ENCODE peak calls at places on chromosomes 1 and 21, in four cellular contexts. J is MM.1S, X is endothelial cell, S is natural killer cell. D is an unnamed sample.

GRCh38 chr1:31782766-31783410 is 18.7 kb upstream of the ADGRB2 start:
- DNase-seq in J (no peak), X (no peak), S (no peak), D (no peak)

GRCh38 chr1:65072845-65073244 is 75.2 kb upstream of the AK4 start:
- DNase-seq in J (no peak), X (no peak), S (no peak), D (no peak)

GRCh38 chr21:39379986-39380891 is 31.4 kb upstream of the HMGN1 start:
- DNase-seq in J (peak; percentile 97), X (peak; percentile 93), S (peak; percentile 80), D (peak; percentile 89)

GRCh38 chr1:99674665-99675064 is 28.8 kb downstream of the PALMD start:
- DNase-seq in J (no peak), X (no peak), S (no peak), D (no peak)

GRCh38 chr1:183592733-183593132 is 2.5 kb upstream of the NCF2 start:
- DNase-seq in J (no peak), X (no peak), S (no peak), D (no peak)

GRCh38 chr1:89454845-89455521 is 69.6 kb upstream of the LRRC8B start:
- DNase-seq in J (peak; percentile 63), X (peak; percentile 46), S (peak; percentile 33), D (no peak)

GRCh38 chr1:3352084-3352951 is 102.1 kb upstream of the ARHGEF16 start:
- DNase-seq in J (no peak), X (no peak), S (no peak), D (peak; percentile 81)

GRCh38 chr21:34822209-34822608 is 153.4 kb downstream of the CLIC6 start:
- DNase-seq in J (no peak), X (no peak), S (no peak), D (no peak)

GRCh38 chr1:1217621-1218523 is 3.9 kb upstream of the TNFRSF4 start:
- DNase-seq in J (no peak), X (no peak), S (no peak), D (no peak)

GRCh38 chr1:219902951-219903350 is 25.4 kb downstream of the SLC30A10 start:
- DNase-seq in J (no peak), X (no peak), S (no peak), D (no peak)

GRCh38 chr1:193458628-193459027 is 272.2 kb upstream of the B3GALT2 start:
- DNase-seq in J (no peak), X (no peak), S (no peak), D (no peak)

GRCh38 chr1:95916616-95917015 is 682.6 kb downstream of the RWDD3 start:
- DNase-seq in J (no peak), X (no peak), S (no peak), D (no peak)

GRCh38 chr1:233097546-233098254 is 147.3 kb downstream of the NTPCR start:
- DNase-seq in J (no peak), X (no peak), S (no peak), D (no peak)

GRCh38 chr1:196403803-196404690 is 204.2 kb downstream of the KCNT2 start:
- DNase-seq in J (no peak), X (no peak), S (no peak), D (no peak)

GRCh38 chr1:16430598-16430997 is 6.6 kb downstream of the SPATA21 start:
- DNase-seq in J (no peak), X (no peak), S (no peak), D (no peak)

GRCh38 chr1:7752512-7753417 is 18.3 kb upstream of the VAMP3 start:
- DNase-seq in J (peak; percentile 51), X (peak; percentile 67), S (no peak), D (no peak)

GRCh38 chr1:116987256-116987555 is 14.4 kb upstream of the CD101 start:
- DNase-seq in J (no peak), X (no peak), S (peak; percentile 25), D (no peak)

GRCh38 chr1:201307239-201307638 is 23.9 kb downstream of the PKP1 start:
- DNase-seq in J (no peak), X (no peak), S (no peak), D (no peak)

GRCh38 chr1:115413621-115414020 is 75.6 kb upstream of the NGF start:
- DNase-seq in J (no peak), X (no peak), S (no peak), D (no peak)

GRCh38 chr1:99680258-99680657 is 34.3 kb downstream of the PALMD start:
- DNase-seq in J (no peak), X (no peak), S (no peak), D (no peak)

GRCh38 chr1:1630191-1630964 is 1.6 kb upstream of the MMP23B start:
- DNase-seq in J (peak; percentile 93), X (peak; percentile 71), S (peak; percentile 96), D (peak; percentile 73)

GRCh38 chr1:2204384-2205190 is 10.0 kb upstream of the FAAP20 start:
- DNase-seq in J (no peak), X (peak; percentile 84), S (no peak), D (peak; percentile 82)

GRCh38 chr1:49036700-49037099 is 260.0 kb upstream of the BEND5 start:
- DNase-seq in J (no peak), X (peak; percentile 11), S (no peak), D (no peak)

GRCh38 chr1:179744401-179745130 is 1.5 kb downstream of the FAM163A start:
- DNase-seq in J (no peak), X (no peak), S (no peak), D (no peak)

GRCh38 chr1:75501565-75501964 is 109.3 kb downstream of the SLC44A5 start:
- DNase-seq in J (no peak), X (no peak), S (no peak), D (no peak)

GRCh38 chr1:206676499-206676898 is 8.2 kb upstream of the MAPKAPK2 start:
- DNase-seq in J (peak; percentile 57), X (no peak), S (no peak), D (no peak)

GRCh38 chr1:217718873-217719272 is 87.7 kb downstream of the SPATA17 start:
- DNase-seq in J (no peak), X (no peak), S (no peak), D (no peak)

GRCh38 chr1:114024049-114024448 is 44.8 kb downstream of the OLFML3 start:
- DNase-seq in J (no peak), X (no peak), S (no peak), D (no peak)

GRCh38 chr1:17874665-17875064 is 119.5 kb downstream of the ACTL8 start:
- DNase-seq in J (no peak), X (no peak), S (no peak), D (no peak)

GRCh38 chr1:41432481-41433280 is 51.8 kb downstream of the EDN2 start:
- DNase-seq in J (peak; percentile 69), X (peak; percentile 93), S (peak; percentile 80), D (peak; percentile 87)

GRCh38 chr1:232481091-232481490 is 148.8 kb downstream of the SIPA1L2 start:
- DNase-seq in J (no peak), X (no peak), S (no peak), D (no peak)

GRCh38 chr1:201397675-201398074 is 1.4 kb downstream of the LAD1 start:
- DNase-seq in J (no peak), X (no peak), S (no peak), D (no peak)

GRCh38 chr1:153985341-153985912 is 712 bp downstream of the RAB13 start:
- DNase-seq in J (no peak), X (no peak), S (no peak), D (no peak)

GRCh38 chr1:200931776-200932175 is 37.1 kb downstream of the INAVA start:
- DNase-seq in J (no peak), X (no peak), S (no peak), D (no peak)

GRCh38 chr1:36874271-36875017 is 159.9 kb downstream of the GRIK3 start:
- DNase-seq in J (no peak), X (no peak), S (no peak), D (peak; percentile 51)

GRCh38 chr1:52288286-52288685 is 77.7 kb downstream of the CC2D1B start:
- DNase-seq in J (no peak), X (no peak), S (no peak), D (no peak)

GRCh38 chr1:199723557-199723956 is 304.0 kb upstream of the NR5A2 start:
- DNase-seq in J (no peak), X (no peak), S (no peak), D (no peak)

GRCh38 chr1:113780363-113781146 is 21.3 kb upstream of the PHTF1 start:
- DNase-seq in J (peak; percentile 57), X (no peak), S (no peak), D (no peak)

DNA sequence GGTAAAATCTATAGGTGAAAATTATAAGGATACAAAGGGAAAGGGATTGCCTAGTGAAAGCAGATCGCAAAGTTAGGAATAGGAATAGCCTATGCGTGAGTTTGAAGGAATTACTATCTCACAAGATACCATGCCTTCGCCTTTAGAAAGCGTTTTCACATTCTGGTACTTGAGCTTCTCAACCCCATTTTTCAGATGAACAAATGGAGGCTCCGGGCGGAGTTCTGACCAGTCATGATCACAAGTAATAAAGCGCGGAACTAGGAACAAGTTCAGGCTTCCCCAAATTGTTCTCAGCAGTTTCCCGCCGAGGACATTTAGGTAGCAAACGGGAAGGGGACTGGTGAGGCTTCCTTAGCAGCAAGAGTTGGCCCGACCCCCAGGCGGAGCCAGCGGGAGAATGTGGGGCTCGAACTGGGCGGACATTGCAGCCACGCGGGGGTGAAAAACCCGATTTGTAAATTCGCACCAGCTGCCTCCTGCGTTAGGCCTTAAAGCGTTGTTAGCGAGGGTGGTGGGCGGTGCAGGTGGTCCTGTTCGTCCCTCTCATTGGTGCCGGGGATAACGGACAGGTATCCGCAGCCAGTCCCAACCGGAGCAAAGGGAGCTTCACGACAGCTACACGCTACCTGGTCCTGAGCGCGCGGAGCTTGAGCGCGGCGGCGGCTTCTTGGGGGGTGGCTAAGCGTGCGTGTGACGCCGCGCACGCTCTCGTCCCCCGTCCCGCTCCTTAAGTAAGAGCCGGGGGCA is 15.4 kb downstream of the SEMA6C start:
- DNase-seq in J (no peak), X (peak; percentile 74), S (peak; percentile 63), D (peak; percentile 86)
- TF ChIP-seq CTCF in J (no peak), X (no peak), S (no peak), D (no peak)

GRCh38 chr1:203507227-203507626 is 13.3 kb downstream of the OPTC start:
- DNase-seq in J (no peak), X (no peak), S (no peak), D (no peak)

GRCh38 chr1:203505526-203506189 is 11.7 kb downstream of the OPTC start:
- DNase-seq in J (no peak), X (no peak), S (no peak), D (no peak)

GRCh38 chr1:203506821-203507220 is 12.9 kb downstream of the OPTC start:
- DNase-seq in J (no peak), X (no peak), S (no peak), D (no peak)

GRCh38 chr1:203507836-203508235 is 13.9 kb downstream of the OPTC start:
- DNase-seq in J (no peak), X (no peak), S (no peak), D (no peak)

GRCh38 chr1:203508463-203508862 is 14.5 kb downstream of the OPTC start:
- DNase-seq in J (no peak), X (no peak), S (no peak), D (no peak)
- TF ChIP-seq CTCF in J (no peak), X (no peak), S (no peak), D (peak; percentile 55)

GRCh38 chr1:44002606-44003157 is 11.3 kb downstream of the CCDC24 start:
- DNase-seq in J (no peak), X (no peak), S (no peak), D (no peak)
- TF ChIP-seq CTCF in J (no peak), X (peak; percentile 57), S (no peak), D (peak; percentile 61)

GRCh38 chr1:222233441-222234180 is 314.3 kb downstream of the HHIPL2 start:
- DNase-seq in J (no peak), X (no peak), S (no peak), D (no peak)
- TF ChIP-seq CTCF in J (no peak), X (no peak), S (no peak), D (no peak)

D was measured in type B pancreatic cell.